ENCODE peak calls at places on chromosomes 5 and 9, in four cellular contexts. K is MCF 10A, I is HFF-Myc, G is fibroblast of lung. H is an unnamed sample.

GRCh38 chr9:114339130-114339908 is 9.7 kb downstream of the ORM2 start:
- DNase-seq in K (peak; percentile 60), I (peak; percentile 25), G (peak; percentile 29), H (peak; percentile 19)

GRCh38 chr5:26869781-26870180 is 168.6 kb downstream of the CDH9 start:
- DNase-seq in K (no peak), I (no peak), G (no peak), H (no peak)

GRCh38 chr5:177426566-177427210 is at the start of gene GRK6:
- DNase-seq in K (peak; percentile 68), I (no peak), G (no peak), H (peak; percentile 58)

GRCh38 chr5:31449175-31449574 is 82.7 kb downstream of the DROSHA start:
- DNase-seq in K (no peak), I (no peak), G (peak; percentile 85), H (no peak)

GRCh38 chr5:54936201-54936600 is 49.2 kb downstream of the ESM1 start:
- DNase-seq in K (no peak), I (no peak), G (no peak), H (no peak)

GRCh38 chr9:126128494-126129142 is 198.0 kb upstream of the MVB12B start:
- DNase-seq in K (no peak), I (no peak), G (no peak), H (no peak)

GRCh38 chr5:45750574-45750973 is 54.4 kb upstream of the HCN1 start:
- DNase-seq in K (no peak), I (no peak), G (no peak), H (no peak)

GRCh38 chr9:92607773-92608172 is 62.2 kb downstream of the IPPK start:
- DNase-seq in K (peak; percentile 57), I (peak; percentile 92), G (peak; percentile 90), H (no peak)

GRCh38 chr9:83062653-83063527 is at the start of gene RASEF:
- DNase-seq in K (peak; percentile 65), I (no peak), G (peak; percentile 57), H (peak; percentile 95)

GRCh38 chr5:91797581-91797980 is 414.5 kb upstream of the ARRDC3 start:
- DNase-seq in K (no peak), I (no peak), G (no peak), H (no peak)

GRCh38 chr5:134100283-134101011 is 14.0 kb upstream of the TCF7 start:
- DNase-seq in K (peak; percentile 85), I (no peak), G (peak; percentile 73), H (peak; percentile 76)

GRCh38 chr5:133580618-133581017 is 31.7 kb downstream of the FSTL4 start:
- DNase-seq in K (no peak), I (no peak), G (no peak), H (no peak)

GRCh38 chr9:83521017-83521810 is 17.0 kb downstream of the FRMD3 start:
- DNase-seq in K (no peak), I (no peak), G (no peak), H (peak; percentile 54)

GRCh38 chr9:93205045-93205768 is 21.3 kb downstream of the WNK2 start:
- DNase-seq in K (no peak), I (no peak), G (peak; percentile 21), H (no peak)

GRCh38 chr5:32249668-32250067 is 63.1 kb downstream of the MTMR12 start:
- DNase-seq in K (no peak), I (no peak), G (no peak), H (peak; percentile 53)

GRCh38 chr5:26569929-26570258 is 468.5 kb downstream of the CDH9 start:
- DNase-seq in K (no peak), I (no peak), G (no peak), H (no peak)

GRCh38 chr5:127007522-127007921 is 22.8 kb downstream of the MARCHF3 start:
- DNase-seq in K (no peak), I (no peak), G (no peak), H (no peak)

GRCh38 chr9:128577206-128577605 is 24.8 kb downstream of the SPTAN1 start:
- DNase-seq in K (no peak), I (no peak), G (no peak), H (no peak)

GRCh38 chr5:81363093-81363886 is 30.6 kb downstream of the ACOT12 start:
- DNase-seq in K (no peak), I (no peak), G (no peak), H (peak; percentile 56)

GRCh38 chr5:33558489-33558888 is 117.7 kb downstream of the TARS1 start:
- DNase-seq in K (no peak), I (no peak), G (peak; percentile 23), H (no peak)

GRCh38 chr9:91376239-91376638 is 14.5 kb upstream of the AUH start:
- DNase-seq in K (no peak), I (no peak), G (peak; percentile 52), H (no peak)

GRCh38 chr9:131578778-131579504 is 33.6 kb downstream of the PRRT1B start:
- DNase-seq in K (no peak), I (no peak), G (no peak), H (no peak)

GRCh38 chr5:171422902-171423663 is 3.6 kb downstream of the FGF18 start:
- DNase-seq in K (no peak), I (no peak), G (no peak), H (peak; percentile 74)

GRCh38 chr9:136949239-136949816 is 2.7 kb upstream of the LCN12 start:
- DNase-seq in K (no peak), I (no peak), G (no peak), H (peak; percentile 32)

GRCh38 chr5:65086234-65086886 is 317.6 kb downstream of the CWC27 start:
- DNase-seq in K (no peak), I (no peak), G (peak; percentile 61), H (no peak)

GRCh38 chr9:116007824-116008223 is 145.8 kb upstream of the PAPPA start:
- DNase-seq in K (no peak), I (no peak), G (no peak), H (no peak)

GRCh38 chr9:13002740-13003139 is 227.9 kb downstream of the LURAP1L start:
- DNase-seq in K (no peak), I (no peak), G (no peak), H (no peak)

GRCh38 chr9:14007199-14007769 is 306.7 kb downstream of the NFIB start:
- DNase-seq in K (no peak), I (no peak), G (no peak), H (no peak)

GRCh38 chr5:92268343-92268742 is 885.2 kb upstream of the ARRDC3 start:
- DNase-seq in K (no peak), I (no peak), G (no peak), H (no peak)

GRCh38 chr5:142016576-142016975 is 3.7 kb upstream of the GNPDA1 start:
- DNase-seq in K (no peak), I (no peak), G (no peak), H (no peak)

GRCh38 chr5:73565969-73566547 is 515 bp downstream of the UTP15 start:
- DNase-seq in K (no peak), I (no peak), G (no peak), H (no peak)

GRCh38 chr9:74500584-74500924 is 3.4 kb downstream of the RORB start:
- DNase-seq in K (no peak), I (no peak), G (no peak), H (no peak)

GRCh38 chr9:37801959-37802711 is 1.5 kb downstream of the DCAF10 start:
- DNase-seq in K (peak; percentile 4), I (no peak), G (no peak), H (no peak)

GRCh38 chr5:168327994-168328393 is 36.5 kb downstream of the WWC1 start:
- DNase-seq in K (no peak), I (no peak), G (peak; percentile 76), H (no peak)

GRCh38 chr9:5430912-5431311 is 6.8 kb downstream of the PLGRKT start:
- DNase-seq in K (no peak), I (no peak), G (no peak), H (no peak)
- TF ChIP-seq CTCF in K (no peak), I (no peak), G (no peak), H (no peak)

DNA sequence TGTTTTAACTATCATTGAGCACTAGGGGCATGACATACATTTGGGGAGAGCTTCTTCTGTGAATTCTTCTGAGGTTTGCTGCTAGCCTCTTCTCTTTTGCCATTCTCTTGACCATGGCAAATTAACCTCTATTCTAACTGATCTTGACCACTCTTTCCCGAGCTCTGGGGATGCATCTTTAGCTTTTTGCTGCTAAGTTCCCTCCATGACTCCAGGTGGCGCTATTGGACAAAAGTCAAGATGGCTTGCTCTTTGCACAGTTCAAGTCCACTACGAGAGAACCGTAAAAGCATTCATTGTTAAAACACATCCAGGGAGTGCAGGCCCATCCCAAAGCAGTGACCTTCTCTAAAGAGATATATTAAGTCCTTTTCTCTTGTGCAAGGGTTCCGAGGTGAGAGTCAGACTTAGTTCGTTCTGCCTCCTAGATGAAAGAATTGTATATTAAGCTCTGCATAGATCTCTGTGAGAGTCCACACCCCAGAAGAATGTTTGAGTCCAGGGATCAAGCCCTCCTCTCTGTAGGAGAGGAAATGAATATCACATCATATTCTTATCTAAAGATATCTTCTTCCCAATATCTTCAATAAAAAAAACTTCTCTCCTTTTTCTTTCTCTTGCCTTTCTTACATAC is 1152.9 kb upstream of the CDH6 start:
- DNase-seq in K (peak; percentile 84), I (no peak), G (peak; percentile 42), H (no peak)
- TF ChIP-seq CTCF in K (peak; percentile 82), I (peak; percentile 42), G (peak; percentile 42), H (no peak)

GRCh38 chr5:139668924-139669680 is 21.0 kb downstream of the CXXC5 start:
- DNase-seq in K (no peak), I (no peak), G (no peak), H (no peak)

GRCh38 chr5:139671096-139671841 is 23.1 kb downstream of the CXXC5 start:
- DNase-seq in K (no peak), I (no peak), G (peak; percentile 71), H (no peak)

GRCh38 chr5:139669681-139670368 is 21.7 kb downstream of the CXXC5 start:
- DNase-seq in K (no peak), I (no peak), G (no peak), H (no peak)

GRCh38 chr5:139668064-139668880 is 20.1 kb downstream of the CXXC5 start:
- DNase-seq in K (peak; percentile 74), I (no peak), G (peak; percentile 58), H (peak; percentile 55)

GRCh38 chr5:139670369-139671095 is 22.4 kb downstream of the CXXC5 start:
- DNase-seq in K (no peak), I (no peak), G (peak; percentile 73), H (no peak)
- TF ChIP-seq CTCF in K (peak; percentile 20), I (peak; percentile 29), G (peak; percentile 32), H (no peak)

DNA sequence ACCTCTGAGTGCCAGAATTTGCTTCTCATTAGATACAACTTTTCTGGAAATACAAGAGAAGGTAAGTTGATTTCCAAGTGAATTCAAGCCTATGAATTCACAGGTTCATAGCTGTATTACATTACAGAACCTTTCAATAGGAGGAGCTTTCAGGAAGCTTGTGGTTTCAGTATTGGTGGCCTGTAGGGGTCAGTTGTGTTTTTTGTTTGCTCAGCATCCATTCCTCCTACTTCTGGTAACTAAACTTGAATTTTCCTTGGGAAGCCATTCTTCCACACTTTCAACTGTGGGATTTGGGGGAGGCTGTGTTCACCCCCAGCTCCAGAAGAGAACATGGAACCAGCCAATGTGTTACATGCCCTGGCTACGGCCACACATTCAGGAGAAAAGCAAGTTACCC is 5.6 kb upstream of the CYSTM1 start:
- DNase-seq in K (peak; percentile 28), I (no peak), G (no peak), H (no peak)
- TF ChIP-seq CTCF in K (peak; percentile 5), I (peak; percentile 6), G (peak; percentile 36), H (no peak)